ENCODE peak calls at places on chromosomes 11 and 22, in four cellular contexts. One of them, this sample, is unnamed.

GRCh38 chr11:31303644-31304043 is 65.9 kb downstream of the DCDC1 start:
- DNase-seq in neuronal stem cell: no peak
- DNase-seq in mesenchymal stem cell: no peak
- DNase-seq in H1: no peak
- DNase-seq in this sample: no peak

GRCh38 chr11:8228206-8228605 is 35.5 kb downstream of the LMO1 start:
- DNase-seq in neuronal stem cell: no peak
- DNase-seq in mesenchymal stem cell: no peak
- DNase-seq in H1: no peak
- DNase-seq in this sample: no peak

GRCh38 chr11:19679952-19680823 is 32.4 kb upstream of the NAV2 start:
- DNase-seq in neuronal stem cell: no peak
- DNase-seq in mesenchymal stem cell: peak
- DNase-seq in H1: peak
- DNase-seq in this sample: peak

GRCh38 chr11:20110908-20111669 is 49.2 kb downstream of the DBX1 start:
- DNase-seq in neuronal stem cell: peak
- DNase-seq in mesenchymal stem cell: peak
- DNase-seq in H1: no peak
- DNase-seq in this sample: peak

GRCh38 chr11:88508808-88509581 is 171.5 kb upstream of the CTSC start:
- DNase-seq in neuronal stem cell: no peak
- DNase-seq in mesenchymal stem cell: peak
- DNase-seq in H1: no peak
- DNase-seq in this sample: no peak

GRCh38 chr22:49737101-49737551 is 90.5 kb downstream of the BRD1 start:
- DNase-seq in neuronal stem cell: no peak
- DNase-seq in mesenchymal stem cell: no peak
- DNase-seq in H1: no peak
- DNase-seq in this sample: no peak

GRCh38 chr22:18056161-18056666 is 21.6 kb upstream of the PEX26 start:
- DNase-seq in neuronal stem cell: no peak
- DNase-seq in mesenchymal stem cell: peak
- DNase-seq in H1: no peak
- DNase-seq in this sample: peak

GRCh38 chr11:83002047-83002446 is 69.7 kb downstream of the RAB30 start:
- DNase-seq in neuronal stem cell: no peak
- DNase-seq in mesenchymal stem cell: no peak
- DNase-seq in H1: no peak
- DNase-seq in this sample: no peak

GRCh38 chr22:35523167-35523928 is 17.3 kb upstream of the RASD2 start:
- DNase-seq in neuronal stem cell: no peak
- DNase-seq in mesenchymal stem cell: no peak
- DNase-seq in H1: no peak
- DNase-seq in this sample: no peak

GRCh38 chr11:108117746-108118371 is 3.5 kb upstream of the ACAT1 start:
- DNase-seq in neuronal stem cell: no peak
- DNase-seq in mesenchymal stem cell: peak
- DNase-seq in H1: no peak
- DNase-seq in this sample: peak

GRCh38 chr11:18775492-18776292 is 15.9 kb downstream of the PTPN5 start:
- DNase-seq in neuronal stem cell: peak
- DNase-seq in mesenchymal stem cell: peak
- DNase-seq in H1: peak
- DNase-seq in this sample: peak

GRCh38 chr11:130581631-130582030 is 133.2 kb downstream of the ADAMTS15 start:
- DNase-seq in neuronal stem cell: no peak
- DNase-seq in mesenchymal stem cell: peak
- DNase-seq in H1: no peak
- DNase-seq in this sample: peak

GRCh38 chr22:43473441-43473840 is 61.6 kb downstream of the MPPED1 start:
- DNase-seq in neuronal stem cell: no peak
- DNase-seq in mesenchymal stem cell: no peak
- DNase-seq in H1: no peak
- DNase-seq in this sample: no peak

GRCh38 chr11:120950880-120951279 is 73.0 kb upstream of the TBCEL start:
- DNase-seq in neuronal stem cell: no peak
- DNase-seq in mesenchymal stem cell: no peak
- DNase-seq in H1: no peak
- DNase-seq in this sample: no peak

GRCh38 chr11:15976433-15977045 is 379.8 kb downstream of the SOX6 start:
- DNase-seq in neuronal stem cell: no peak
- DNase-seq in mesenchymal stem cell: peak
- DNase-seq in H1: no peak
- DNase-seq in this sample: peak

GRCh38 chr11:122758974-122759373 is 79.3 kb upstream of the CRTAM start:
- DNase-seq in neuronal stem cell: no peak
- DNase-seq in mesenchymal stem cell: no peak
- DNase-seq in H1: no peak
- DNase-seq in this sample: peak

GRCh38 chr11:13717331-13717730 is 48.9 kb downstream of the FAR1 start:
- DNase-seq in neuronal stem cell: no peak
- DNase-seq in mesenchymal stem cell: peak
- DNase-seq in H1: no peak
- DNase-seq in this sample: peak

GRCh38 chr11:68817554-68817953 is 24.2 kb downstream of the CPT1A start:
- DNase-seq in neuronal stem cell: no peak
- DNase-seq in mesenchymal stem cell: no peak
- DNase-seq in H1: no peak
- DNase-seq in this sample: no peak

GRCh38 chr11:67289226-67289650 is at the start of gene ANKRD13D:
- DNase-seq in neuronal stem cell: no peak
- DNase-seq in mesenchymal stem cell: no peak
- DNase-seq in H1: no peak
- DNase-seq in this sample: no peak

GRCh38 chr11:67287355-67288197 is 1.5 kb upstream of the ANKRD13D start:
- DNase-seq in neuronal stem cell: no peak
- DNase-seq in mesenchymal stem cell: no peak
- DNase-seq in H1: no peak
- DNase-seq in this sample: no peak

GRCh38 chr11:67286621-67287333 is 2.3 kb upstream of the ANKRD13D start:
- DNase-seq in neuronal stem cell: no peak
- DNase-seq in mesenchymal stem cell: no peak
- DNase-seq in H1: no peak
- DNase-seq in this sample: no peak

GRCh38 chr11:67288452-67289225 is 464 bp upstream of the ANKRD13D start:
- DNase-seq in neuronal stem cell: peak
- DNase-seq in mesenchymal stem cell: peak
- DNase-seq in H1: no peak
- DNase-seq in this sample: peak

GRCh38 chr11:67288198-67288451 is 978 bp upstream of the ANKRD13D start:
- DNase-seq in neuronal stem cell: no peak
- DNase-seq in mesenchymal stem cell: no peak
- DNase-seq in H1: no peak
- DNase-seq in this sample: no peak
- H2BK5ac ChIP-seq in neuronal stem cell: peak
- H2BK5ac ChIP-seq in mesenchymal stem cell: peak
- H2BK5ac ChIP-seq in H1: peak
- H2BK5ac ChIP-seq in this sample: peak

GRCh38 chr11:79087238-79087956 is 353.4 kb downstream of the TENM4 start:
- DNase-seq in neuronal stem cell: peak
- DNase-seq in mesenchymal stem cell: peak
- DNase-seq in H1: peak
- DNase-seq in this sample: peak
- H2BK5ac ChIP-seq in neuronal stem cell: no peak
- H2BK5ac ChIP-seq in mesenchymal stem cell: peak
- H2BK5ac ChIP-seq in H1: peak
- H2BK5ac ChIP-seq in this sample: peak

GRCh38 chr22:42300286-42301071 is 30.0 kb upstream of the TCF20 start:
- DNase-seq in neuronal stem cell: no peak
- DNase-seq in mesenchymal stem cell: no peak
- DNase-seq in H1: no peak
- DNase-seq in this sample: no peak
- H2BK5ac ChIP-seq in neuronal stem cell: no peak
- H2BK5ac ChIP-seq in mesenchymal stem cell: no peak
- H2BK5ac ChIP-seq in H1: peak
- H2BK5ac ChIP-seq in this sample: no peak

GRCh38 chr11:104325093-104325492 is 161.1 kb upstream of the PDGFD start:
- DNase-seq in neuronal stem cell: no peak
- DNase-seq in mesenchymal stem cell: no peak
- DNase-seq in H1: no peak
- DNase-seq in this sample: no peak
- H2BK5ac ChIP-seq in neuronal stem cell: no peak
- H2BK5ac ChIP-seq in mesenchymal stem cell: no peak
- H2BK5ac ChIP-seq in H1: no peak
- H2BK5ac ChIP-seq in this sample: no peak